ENCODE peak calls at places on chromosomes 7 and 10, in ten cellular contexts. I, D, Q, B, V, F, M, P, S and L are unnamed samples.

GRCh38 chr7:139567647-139568345 is 44.3 kb downstream of the CLEC2L start:
- DNase-seq in I (no peak), S (peak), F (no peak), B (no peak), Q (no peak), D (no peak), V (no peak), M (no peak), P (no peak), L (no peak)

GRCh38 chr7:49597805-49598204 is 175.6 kb upstream of the VWC2 start:
- DNase-seq in I (no peak), M (no peak), V (no peak), Q (no peak), B (no peak), F (no peak), D (no peak), S (no peak), P (no peak), L (no peak)

GRCh38 chr7:1845536-1846311 is 175.6 kb downstream of the ELFN1 start:
- DNase-seq in Q (no peak), P (peak), S (peak), I (no peak), B (no peak), F (no peak), D (peak), M (no peak), V (no peak), L (no peak)

GRCh38 chr10:111131168-111131799 is 54.5 kb downstream of the ADRA2A start:
- DNase-seq in B (no peak), D (no peak), S (no peak), P (no peak), F (no peak), V (no peak), Q (no peak), M (no peak), I (no peak), L (no peak)

GRCh38 chr10:17351506-17351905 is 102.9 kb downstream of the ST8SIA6 start:
- DNase-seq in Q (no peak), B (no peak), F (no peak), S (no peak), D (no peak), I (no peak), V (no peak), M (no peak), P (no peak), L (no peak)

GRCh38 chr10:86819567-86819966 is 63.1 kb downstream of the BMPR1A start:
- DNase-seq in B (no peak), S (no peak), Q (no peak), M (no peak), F (no peak), V (no peak), D (no peak), P (no peak), I (no peak), L (no peak)

GRCh38 chr10:52949899-52950298 is 177.3 kb upstream of the MBL2 start:
- DNase-seq in M (no peak), S (no peak), F (no peak), P (no peak), Q (no peak), D (no peak), B (no peak), I (no peak), V (no peak), L (peak)

GRCh38 chr7:45120-46090 is 147.0 kb upstream of the FAM20C start:
- DNase-seq in D (peak), Q (no peak), S (peak), B (no peak), V (no peak), P (peak), I (no peak), M (no peak), F (no peak), L (no peak)

GRCh38 chr10:7520496-7521485 is 110.0 kb upstream of the SFMBT2 start:
- DNase-seq in D (no peak), S (no peak), I (no peak), V (no peak), B (no peak), P (no peak), F (no peak), M (no peak), Q (no peak), L (peak)

GRCh38 chr7:22329816-22330524 is 27.0 kb downstream of the RAPGEF5 start:
- DNase-seq in S (no peak), Q (no peak), B (no peak), V (no peak), F (no peak), P (no peak), M (no peak), D (no peak), I (no peak), L (no peak)

GRCh38 chr10:72175166-72175565 is 40.6 kb upstream of the ANAPC16 start:
- DNase-seq in I (no peak), S (no peak), Q (peak), P (no peak), B (no peak), D (no peak), V (no peak), F (no peak), M (peak), L (no peak)

GRCh38 chr10:452512-453504 is 236.7 kb downstream of the DIP2C start:
- DNase-seq in P (no peak), D (peak), I (no peak), Q (no peak), M (no peak), V (no peak), F (no peak), S (no peak), B (no peak), L (no peak)

GRCh38 chr7:1911571-1911970 is 241.5 kb downstream of the ELFN1 start:
- DNase-seq in S (no peak), B (no peak), F (no peak), M (no peak), P (no peak), V (no peak), Q (no peak), I (no peak), D (no peak), L (no peak)

GRCh38 chr10:102233997-102234396 is 7.3 kb downstream of the PITX3 start:
- DNase-seq in F (no peak), Q (no peak), M (no peak), V (no peak), D (no peak), B (no peak), I (no peak), P (no peak), S (no peak), L (no peak)

GRCh38 chr7:33757563-33758165 is 147.7 kb upstream of the BMPER start:
- DNase-seq in P (peak), D (no peak), V (no peak), Q (peak), M (no peak), F (no peak), B (no peak), S (no peak), I (peak), L (peak)

GRCh38 chr7:154178890-154179289 is 126.7 kb downstream of the DPP6 start:
- DNase-seq in V (no peak), S (no peak), B (no peak), I (no peak), M (no peak), Q (no peak), F (no peak), D (no peak), P (no peak), L (no peak)

GRCh38 chr10:97991875-97992274 is 38.5 kb downstream of the CRTAC1 start:
- DNase-seq in I (no peak), M (no peak), F (no peak), Q (peak), S (no peak), V (no peak), P (no peak), D (no peak), B (no peak), L (peak)

GRCh38 chr7:78218051-78218450 is 419.5 kb downstream of the PHTF2 start:
- DNase-seq in M (no peak), S (no peak), I (no peak), B (no peak), F (no peak), D (no peak), Q (no peak), P (no peak), V (no peak), L (no peak)

GRCh38 chr10:132726951-132727350 is 59.0 kb downstream of the NKX6-2 start:
- DNase-seq in V (no peak), B (no peak), I (no peak), M (no peak), D (no peak), Q (no peak), F (no peak), S (no peak), P (no peak), L (no peak)

GRCh38 chr10:100979821-100980272 is 7.5 kb downstream of the MRPL43 start:
- DNase-seq in P (no peak), S (no peak), I (no peak), Q (no peak), V (no peak), M (no peak), B (no peak), D (no peak), F (no peak), L (no peak)

GRCh38 chr7:47807756-47808155 is 140.5 kb downstream of the PKD1L1 start:
- DNase-seq in V (no peak), F (no peak), I (no peak), M (no peak), Q (no peak), D (no peak), P (no peak), B (no peak), S (no peak), L (peak)

GRCh38 chr7:91565499-91566331 is 301.5 kb downstream of the FZD1 start:
- DNase-seq in D (peak), M (no peak), B (no peak), V (no peak), F (no peak), I (no peak), P (peak), Q (no peak), S (no peak), L (no peak)

GRCh38 chr7:99929730-99930053 is 272 bp upstream of the GJC3 start:
- DNase-seq in D (no peak), I (no peak), B (no peak), M (no peak), V (no peak), F (no peak), S (no peak), Q (no peak), P (no peak), L (no peak)

GRCh38 chr7:98354511-98355249 is 46.2 kb downstream of the BAIAP2L1 start:
- DNase-seq in Q (peak), S (no peak), D (no peak), I (peak), V (no peak), F (no peak), P (no peak), B (no peak), M (no peak), L (no peak)

GRCh38 chr10:49837096-49837495 is 75.0 kb upstream of the OGDHL start:
- DNase-seq in B (no peak), V (no peak), F (no peak), S (no peak), D (no peak), I (no peak), M (no peak), Q (no peak), P (no peak), L (no peak)

GRCh38 chr7:2296830-2297229 is 17.4 kb downstream of the SNX8 start:
- DNase-seq in M (no peak), B (no peak), Q (no peak), F (no peak), S (no peak), I (no peak), P (no peak), D (no peak), V (no peak), L (no peak)

GRCh38 chr10:50596456-50596855 is 27.3 kb downstream of the SGMS1 start:
- DNase-seq in B (no peak), F (no peak), D (no peak), P (no peak), V (no peak), I (no peak), M (no peak), S (no peak), Q (no peak), L (no peak)